ENCODE peak calls at places on chromosomes 6 and 20, in seven cellular contexts. One of them, this sample, is unnamed.

GRCh38 chr6:131910219-131910589 is 41.0 kb downstream of the CCN2 start:
- DNase-seq in CD4-positive, alpha-beta T cell: no peak
- DNase-seq in fibroblast of lung: no peak
- DNase-seq in neuronal stem cell: no peak
- DNase-seq in cardiac muscle cell: no peak
- DNase-seq in GM23338: no peak
- DNase-seq in dorsolateral prefrontal cortex: no peak
- DNase-seq in this sample: no peak

GRCh38 chr6:89339565-89339964 is 13.0 kb downstream of the UBE2J1 start:
- DNase-seq in CD4-positive, alpha-beta T cell: no peak
- DNase-seq in fibroblast of lung: no peak
- DNase-seq in neuronal stem cell: no peak
- DNase-seq in cardiac muscle cell: no peak
- DNase-seq in GM23338: no peak
- DNase-seq in dorsolateral prefrontal cortex: no peak
- DNase-seq in this sample: no peak

GRCh38 chr6:161694995-161695394 is 421.1 kb upstream of the AGPAT4 start:
- DNase-seq in CD4-positive, alpha-beta T cell: no peak
- DNase-seq in fibroblast of lung: peak
- DNase-seq in neuronal stem cell: no peak
- DNase-seq in cardiac muscle cell: peak
- DNase-seq in GM23338: peak
- DNase-seq in dorsolateral prefrontal cortex: no peak
- DNase-seq in this sample: no peak

GRCh38 chr20:25987073-25987927 is 290.6 kb upstream of the ZNF337 start:
- DNase-seq in CD4-positive, alpha-beta T cell: peak
- DNase-seq in fibroblast of lung: peak
- DNase-seq in neuronal stem cell: no peak
- DNase-seq in cardiac muscle cell: peak
- DNase-seq in GM23338: peak
- DNase-seq in dorsolateral prefrontal cortex: peak
- DNase-seq in this sample: no peak

GRCh38 chr6:118186676-118187567 is 279.9 kb downstream of the SLC35F1 start:
- DNase-seq in CD4-positive, alpha-beta T cell: no peak
- DNase-seq in fibroblast of lung: peak
- DNase-seq in neuronal stem cell: no peak
- DNase-seq in cardiac muscle cell: no peak
- DNase-seq in GM23338: no peak
- DNase-seq in dorsolateral prefrontal cortex: no peak
- DNase-seq in this sample: no peak

GRCh38 chr6:1379026-1379809 is 10.2 kb upstream of the FOXF2 start:
- DNase-seq in CD4-positive, alpha-beta T cell: no peak
- DNase-seq in fibroblast of lung: no peak
- DNase-seq in neuronal stem cell: peak
- DNase-seq in cardiac muscle cell: no peak
- DNase-seq in GM23338: no peak
- DNase-seq in dorsolateral prefrontal cortex: no peak
- DNase-seq in this sample: no peak

GRCh38 chr6:170062209-170062903 is 228.5 kb downstream of the DLL1 start:
- DNase-seq in CD4-positive, alpha-beta T cell: no peak
- DNase-seq in fibroblast of lung: no peak
- DNase-seq in neuronal stem cell: no peak
- DNase-seq in cardiac muscle cell: no peak
- DNase-seq in GM23338: no peak
- DNase-seq in dorsolateral prefrontal cortex: no peak
- DNase-seq in this sample: no peak

GRCh38 chr6:159953091-159953581 is 15.7 kb upstream of the IGF2R start:
- DNase-seq in CD4-positive, alpha-beta T cell: no peak
- DNase-seq in fibroblast of lung: peak
- DNase-seq in neuronal stem cell: no peak
- DNase-seq in cardiac muscle cell: no peak
- DNase-seq in GM23338: no peak
- DNase-seq in dorsolateral prefrontal cortex: no peak
- DNase-seq in this sample: no peak

GRCh38 chr6:69894578-69895347 is 28.4 kb downstream of the COL19A1 start:
- DNase-seq in CD4-positive, alpha-beta T cell: no peak
- DNase-seq in fibroblast of lung: peak
- DNase-seq in neuronal stem cell: no peak
- DNase-seq in cardiac muscle cell: no peak
- DNase-seq in GM23338: no peak
- DNase-seq in dorsolateral prefrontal cortex: no peak
- DNase-seq in this sample: no peak

GRCh38 chr6:15207923-15208322 is 37.9 kb upstream of the JARID2 start:
- DNase-seq in CD4-positive, alpha-beta T cell: no peak
- DNase-seq in fibroblast of lung: peak
- DNase-seq in neuronal stem cell: no peak
- DNase-seq in cardiac muscle cell: no peak
- DNase-seq in GM23338: peak
- DNase-seq in dorsolateral prefrontal cortex: no peak
- DNase-seq in this sample: no peak

GRCh38 chr6:131116755-131117360 is 18.4 kb upstream of the AKAP7 start:
- DNase-seq in CD4-positive, alpha-beta T cell: no peak
- DNase-seq in fibroblast of lung: peak
- DNase-seq in neuronal stem cell: no peak
- DNase-seq in cardiac muscle cell: peak
- DNase-seq in GM23338: peak
- DNase-seq in dorsolateral prefrontal cortex: no peak
- DNase-seq in this sample: no peak

GRCh38 chr6:153001767-153002612 is 519 bp downstream of the MTRF1L start:
- DNase-seq in CD4-positive, alpha-beta T cell: peak
- DNase-seq in fibroblast of lung: peak
- DNase-seq in neuronal stem cell: no peak
- DNase-seq in cardiac muscle cell: peak
- DNase-seq in GM23338: peak
- DNase-seq in dorsolateral prefrontal cortex: no peak
- DNase-seq in this sample: no peak

GRCh38 chr20:34954905-34955231 is 738 bp downstream of the GSS start:
- DNase-seq in CD4-positive, alpha-beta T cell: no peak
- DNase-seq in fibroblast of lung: peak
- DNase-seq in neuronal stem cell: no peak
- DNase-seq in cardiac muscle cell: no peak
- DNase-seq in GM23338: peak
- DNase-seq in dorsolateral prefrontal cortex: peak
- DNase-seq in this sample: no peak

GRCh38 chr6:8203337-8203736 is 101.0 kb upstream of the EEF1E1 start:
- DNase-seq in CD4-positive, alpha-beta T cell: no peak
- DNase-seq in fibroblast of lung: no peak
- DNase-seq in neuronal stem cell: no peak
- DNase-seq in cardiac muscle cell: no peak
- DNase-seq in GM23338: no peak
- DNase-seq in dorsolateral prefrontal cortex: no peak
- DNase-seq in this sample: no peak

GRCh38 chr6:29079203-29079602 is 7.9 kb downstream of the OR2B3 start:
- DNase-seq in CD4-positive, alpha-beta T cell: no peak
- DNase-seq in fibroblast of lung: no peak
- DNase-seq in neuronal stem cell: no peak
- DNase-seq in cardiac muscle cell: no peak
- DNase-seq in GM23338: no peak
- DNase-seq in dorsolateral prefrontal cortex: no peak
- DNase-seq in this sample: no peak

GRCh38 chr20:57548177-57549058 is 12.5 kb upstream of the PCK1 start:
- DNase-seq in CD4-positive, alpha-beta T cell: no peak
- DNase-seq in fibroblast of lung: peak
- DNase-seq in neuronal stem cell: no peak
- DNase-seq in cardiac muscle cell: peak
- DNase-seq in GM23338: no peak
- DNase-seq in dorsolateral prefrontal cortex: no peak
- DNase-seq in this sample: no peak

GRCh38 chr6:87180105-87180504 is 24.7 kb downstream of the ZNF292 start:
- DNase-seq in CD4-positive, alpha-beta T cell: no peak
- DNase-seq in fibroblast of lung: no peak
- DNase-seq in neuronal stem cell: no peak
- DNase-seq in cardiac muscle cell: no peak
- DNase-seq in GM23338: peak
- DNase-seq in dorsolateral prefrontal cortex: no peak
- DNase-seq in this sample: no peak

GRCh38 chr20:45539382-45539781 is at the start of gene WFDC6:
- DNase-seq in CD4-positive, alpha-beta T cell: no peak
- DNase-seq in fibroblast of lung: no peak
- DNase-seq in neuronal stem cell: no peak
- DNase-seq in cardiac muscle cell: no peak
- DNase-seq in GM23338: no peak
- DNase-seq in dorsolateral prefrontal cortex: no peak
- DNase-seq in this sample: no peak

GRCh38 chr6:11098009-11098408 is 4.4 kb downstream of the SMIM13 start:
- DNase-seq in CD4-positive, alpha-beta T cell: no peak
- DNase-seq in fibroblast of lung: no peak
- DNase-seq in neuronal stem cell: no peak
- DNase-seq in cardiac muscle cell: no peak
- DNase-seq in GM23338: no peak
- DNase-seq in dorsolateral prefrontal cortex: no peak
- DNase-seq in this sample: no peak
- H3K27ac ChIP-seq in CD4-positive, alpha-beta T cell: no peak
- H3K27ac ChIP-seq in fibroblast of lung: no peak
- H3K27ac ChIP-seq in neuronal stem cell: no peak
- H3K27ac ChIP-seq in cardiac muscle cell: no peak
- H3K27ac ChIP-seq in GM23338: peak
- H3K27ac ChIP-seq in dorsolateral prefrontal cortex: no peak
- H3K27ac ChIP-seq in this sample: no peak

GRCh38 chr6:109964949-109965348 is 13.2 kb upstream of the GPR6 start:
- DNase-seq in CD4-positive, alpha-beta T cell: no peak
- DNase-seq in fibroblast of lung: no peak
- DNase-seq in neuronal stem cell: no peak
- DNase-seq in cardiac muscle cell: no peak
- DNase-seq in GM23338: no peak
- DNase-seq in dorsolateral prefrontal cortex: no peak
- DNase-seq in this sample: no peak

GRCh38 chr6:109958626-109959025 is 19.5 kb upstream of the GPR6 start:
- DNase-seq in CD4-positive, alpha-beta T cell: no peak
- DNase-seq in fibroblast of lung: no peak
- DNase-seq in neuronal stem cell: no peak
- DNase-seq in cardiac muscle cell: no peak
- DNase-seq in GM23338: no peak
- DNase-seq in dorsolateral prefrontal cortex: no peak
- DNase-seq in this sample: no peak

GRCh38 chr6:109963598-109964170 is 14.4 kb upstream of the GPR6 start:
- DNase-seq in CD4-positive, alpha-beta T cell: no peak
- DNase-seq in fibroblast of lung: no peak
- DNase-seq in neuronal stem cell: no peak
- DNase-seq in cardiac muscle cell: no peak
- DNase-seq in GM23338: no peak
- DNase-seq in dorsolateral prefrontal cortex: no peak
- DNase-seq in this sample: no peak

GRCh38 chr6:109961666-109962065 is 16.4 kb upstream of the GPR6 start:
- DNase-seq in CD4-positive, alpha-beta T cell: no peak
- DNase-seq in fibroblast of lung: peak
- DNase-seq in neuronal stem cell: no peak
- DNase-seq in cardiac muscle cell: no peak
- DNase-seq in GM23338: no peak
- DNase-seq in dorsolateral prefrontal cortex: no peak
- DNase-seq in this sample: no peak

GRCh38 chr6:109962271-109962670 is 15.8 kb upstream of the GPR6 start:
- DNase-seq in CD4-positive, alpha-beta T cell: no peak
- DNase-seq in fibroblast of lung: no peak
- DNase-seq in neuronal stem cell: no peak
- DNase-seq in cardiac muscle cell: no peak
- DNase-seq in GM23338: no peak
- DNase-seq in dorsolateral prefrontal cortex: no peak
- DNase-seq in this sample: no peak
- H3K27ac ChIP-seq in CD4-positive, alpha-beta T cell: no peak
- H3K27ac ChIP-seq in fibroblast of lung: no peak
- H3K27ac ChIP-seq in neuronal stem cell: no peak
- H3K27ac ChIP-seq in cardiac muscle cell: no peak
- H3K27ac ChIP-seq in GM23338: no peak
- H3K27ac ChIP-seq in dorsolateral prefrontal cortex: no peak
- H3K27ac ChIP-seq in this sample: no peak

DNA sequence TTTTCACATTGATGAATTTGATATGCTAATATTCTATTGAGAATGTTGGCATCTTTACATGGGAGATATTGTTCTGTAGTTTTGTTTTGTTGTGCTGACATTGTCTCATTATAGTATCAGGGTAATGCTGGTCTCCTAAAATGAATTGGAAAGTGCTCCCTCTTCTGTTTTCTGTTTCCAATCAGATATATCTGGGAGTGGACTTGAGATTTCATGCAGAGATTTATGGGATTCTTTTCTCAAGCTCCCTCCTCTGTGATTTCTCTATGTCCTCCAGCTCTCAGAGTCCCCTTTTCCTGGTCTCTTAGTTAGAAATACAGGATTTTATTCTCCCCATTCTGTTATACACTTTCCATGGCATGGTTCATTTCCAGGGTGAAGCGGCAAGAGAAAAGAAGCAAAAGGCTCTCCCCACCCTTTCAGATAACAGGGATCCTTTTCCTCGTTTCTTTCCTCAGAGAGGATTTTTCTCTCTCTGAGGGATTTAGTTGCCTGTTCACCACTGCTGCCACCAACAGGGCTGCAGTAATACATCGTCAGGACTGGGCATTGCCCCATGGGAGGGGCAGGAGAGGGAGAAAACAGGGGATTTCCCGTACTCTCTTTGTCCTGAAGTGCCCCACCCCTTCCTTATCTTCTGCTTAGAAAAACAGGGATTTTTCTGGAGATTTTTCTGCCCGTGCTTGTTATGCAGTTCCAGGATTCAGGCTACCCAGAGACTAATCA is 59.3 kb upstream of the STMND1 start:
- DNase-seq in CD4-positive, alpha-beta T cell: no peak
- DNase-seq in fibroblast of lung: peak
- DNase-seq in neuronal stem cell: peak
- DNase-seq in cardiac muscle cell: peak
- DNase-seq in GM23338: peak
- DNase-seq in dorsolateral prefrontal cortex: peak
- DNase-seq in this sample: peak
- H3K27ac ChIP-seq in CD4-positive, alpha-beta T cell: no peak
- H3K27ac ChIP-seq in fibroblast of lung: no peak
- H3K27ac ChIP-seq in neuronal stem cell: no peak
- H3K27ac ChIP-seq in cardiac muscle cell: no peak
- H3K27ac ChIP-seq in GM23338: no peak
- H3K27ac ChIP-seq in dorsolateral prefrontal cortex: peak
- H3K27ac ChIP-seq in this sample: peak

GRCh38 chr6:3052481-3053230 is 15.6 kb upstream of the RIPK1 start:
- DNase-seq in CD4-positive, alpha-beta T cell: no peak
- DNase-seq in fibroblast of lung: no peak
- DNase-seq in neuronal stem cell: no peak
- DNase-seq in cardiac muscle cell: no peak
- DNase-seq in GM23338: no peak
- DNase-seq in dorsolateral prefrontal cortex: no peak
- DNase-seq in this sample: no peak
- H3K27ac ChIP-seq in CD4-positive, alpha-beta T cell: no peak
- H3K27ac ChIP-seq in fibroblast of lung: no peak
- H3K27ac ChIP-seq in neuronal stem cell: no peak
- H3K27ac ChIP-seq in cardiac muscle cell: no peak
- H3K27ac ChIP-seq in GM23338: no peak
- H3K27ac ChIP-seq in dorsolateral prefrontal cortex: no peak
- H3K27ac ChIP-seq in this sample: no peak

DNA sequence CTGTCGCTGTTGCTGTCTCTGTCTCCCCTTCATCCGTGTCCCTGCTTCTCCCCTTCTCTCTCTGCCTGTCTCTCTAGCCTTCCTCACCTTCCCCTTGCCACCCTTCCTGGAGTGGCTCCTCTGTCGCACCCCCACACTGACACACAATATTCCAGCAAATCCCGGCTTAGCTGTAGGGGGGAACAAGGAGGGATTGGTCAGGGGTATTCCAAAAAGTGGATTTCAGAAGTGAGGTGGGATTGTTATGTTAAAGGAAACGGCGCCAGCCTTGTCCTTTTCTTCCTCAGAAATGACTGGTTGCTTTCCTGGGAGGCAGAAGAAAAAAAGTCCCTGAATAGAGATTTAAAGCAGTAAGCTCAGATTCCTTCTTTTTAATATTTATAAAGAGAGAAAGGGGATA is 76.3 kb upstream of the SIRPA start:
- DNase-seq in CD4-positive, alpha-beta T cell: no peak
- DNase-seq in fibroblast of lung: no peak
- DNase-seq in neuronal stem cell: no peak
- DNase-seq in cardiac muscle cell: no peak
- DNase-seq in GM23338: peak
- DNase-seq in dorsolateral prefrontal cortex: peak
- DNase-seq in this sample: no peak
- H3K27ac ChIP-seq in CD4-positive, alpha-beta T cell: no peak
- H3K27ac ChIP-seq in fibroblast of lung: no peak
- H3K27ac ChIP-seq in neuronal stem cell: no peak
- H3K27ac ChIP-seq in cardiac muscle cell: no peak
- H3K27ac ChIP-seq in GM23338: peak
- H3K27ac ChIP-seq in dorsolateral prefrontal cortex: peak
- H3K27ac ChIP-seq in this sample: peak